ENCODE peak calls at places on chromosomes 3 and 15, in eight cellular contexts. U is OCI-LY7, G is MM.1S, B is spleen, F is mammary epithelial cell, O is astrocyte of the spinal cord, V is SK-N-SH, Z is WERI-Rb-1. M is an unnamed sample.

GRCh38 chr15:45603881-45604280 is 16.7 kb downstream of the BLOC1S6 start:
- DNase-seq in U (peak), G (no peak), B (no peak), F (no peak), O (no peak), V (no peak), Z (no peak), M (no peak)

GRCh38 chr3:170056710-170057454 is 19.1 kb downstream of the GPR160 start:
- DNase-seq in U (peak), G (peak), B (no peak), F (no peak), O (no peak), V (no peak), Z (no peak), M (no peak)

GRCh38 chr3:101133638-101134037 is 140.4 kb upstream of the ABI3BP start:
- DNase-seq in U (no peak), G (peak), B (no peak), F (no peak), O (no peak), V (no peak), Z (no peak), M (no peak)

GRCh38 chr3:18580268-18580667 is 155.1 kb upstream of the SATB1 start:
- DNase-seq in U (peak), G (no peak), B (no peak), F (no peak), O (no peak), V (no peak), Z (no peak), M (no peak)

GRCh38 chr3:177150218-177150916 is 46.9 kb downstream of the TBL1XR1 start:
- DNase-seq in U (no peak), G (no peak), B (no peak), F (no peak), O (peak), V (no peak), Z (no peak), M (no peak)

GRCh38 chr3:170908235-170909116 is at the start of gene EIF5A2:
- DNase-seq in U (peak), G (peak), B (peak), F (peak), O (peak), V (peak), Z (peak), M (peak)

GRCh38 chr15:36458406-36458805 is 121.0 kb upstream of the CDIN1 start:
- DNase-seq in U (no peak), G (no peak), B (no peak), F (no peak), O (peak), V (peak), Z (no peak), M (no peak)

GRCh38 chr3:170764017-170764416 is 106.0 kb downstream of the RPL22L1 start:
- DNase-seq in U (no peak), G (no peak), B (no peak), F (no peak), O (no peak), V (no peak), Z (no peak), M (no peak)

GRCh38 chr3:115861166-115861733 is 237.9 kb downstream of the GAP43 start:
- DNase-seq in U (no peak), G (no peak), B (no peak), F (no peak), O (no peak), V (no peak), Z (no peak), M (no peak)

GRCh38 chr3:187104342-187104741 is 35.0 kb downstream of the RPL39L start:
- DNase-seq in U (no peak), G (no peak), B (no peak), F (no peak), O (peak), V (no peak), Z (no peak), M (no peak)

GRCh38 chr3:141739731-141740130 is 1.6 kb downstream of the RNF7 start:
- DNase-seq in U (no peak), G (no peak), B (no peak), F (no peak), O (no peak), V (no peak), Z (no peak), M (no peak)

GRCh38 chr15:83905874-83906273 is 252.0 kb downstream of the ADAMTSL3 start:
- DNase-seq in U (no peak), G (no peak), B (no peak), F (no peak), O (no peak), V (no peak), Z (no peak), M (no peak)

GRCh38 chr3:46038916-46039315 is 11.6 kb upstream of the XCR1 start:
- DNase-seq in U (no peak), G (no peak), B (no peak), F (no peak), O (no peak), V (no peak), Z (no peak), M (no peak)

GRCh38 chr3:173275740-173276139 is 121.8 kb upstream of the NLGN1 start:
- DNase-seq in U (peak), G (no peak), B (no peak), F (no peak), O (no peak), V (no peak), Z (no peak), M (no peak)

M was measured in cardiac septum.